ENCODE peak calls at places on chromosome 4, in nine cellular contexts. L, R, H, T, K, E, V, I and O are unnamed samples.

GRCh38 chr4:19135886-19136633 is 1114.5 kb upstream of the LCORL start:
- DNase-seq in L (no peak), R (no peak), H (peak; percentile 13), T (no peak), K (no peak), E (no peak), V (no peak), I (no peak), O (no peak)

GRCh38 chr4:110170861-110171260 is 27.6 kb downstream of the ELOVL6 start:
- DNase-seq in L (no peak), R (no peak), H (no peak), T (no peak), K (no peak), E (no peak), V (no peak), I (no peak), O (no peak)

GRCh38 chr4:39936565-39937418 is 40.9 kb downstream of the PDS5A start:
- DNase-seq in L (no peak), R (no peak), H (no peak), T (no peak), K (no peak), E (no peak), V (no peak), I (no peak), O (no peak)

GRCh38 chr4:91116861-91117260 is 989.7 kb downstream of the CCSER1 start:
- DNase-seq in L (no peak), R (no peak), H (peak; percentile 31), T (no peak), K (no peak), E (no peak), V (no peak), I (no peak), O (no peak)

GRCh38 chr4:151484396-151485102 is 75.6 kb downstream of the FHIP1A start:
- DNase-seq in L (peak; percentile 7), R (no peak), H (peak; percentile 91), T (no peak), K (peak; percentile 85), E (peak; percentile 91), V (no peak), I (peak; percentile 25), O (peak; percentile 92)

GRCh38 chr4:151541438-151542071 is 132.6 kb downstream of the FHIP1A start:
- DNase-seq in L (no peak), R (no peak), H (peak; percentile 73), T (no peak), K (peak; percentile 40), E (peak; percentile 54), V (no peak), I (no peak), O (peak; percentile 35)

GRCh38 chr4:139902328-139903217 is 237.0 kb downstream of the MGST2 start:
- DNase-seq in L (peak; percentile 3), R (no peak), H (peak; percentile 26), T (no peak), K (peak; percentile 42), E (peak; percentile 33), V (no peak), I (no peak), O (no peak)

GRCh38 chr4:159227984-159228383 is 125.1 kb downstream of the RAPGEF2 start:
- DNase-seq in L (peak; percentile 9), R (no peak), H (peak; percentile 89), T (peak; percentile 80), K (peak; percentile 78), E (peak; percentile 25), V (peak; percentile 79), I (peak; percentile 62), O (peak; percentile 29)

GRCh38 chr4:5912614-5913019 is 19.7 kb upstream of the CRMP1 start:
- DNase-seq in L (no peak), R (no peak), H (no peak), T (no peak), K (no peak), E (no peak), V (no peak), I (no peak), O (no peak)

GRCh38 chr4:17758459-17758858 is 23.0 kb downstream of the FAM184B start:
- DNase-seq in L (no peak), R (no peak), H (no peak), T (no peak), K (no peak), E (no peak), V (no peak), I (no peak), O (no peak)

GRCh38 chr4:76308548-76308947 is 2.0 kb downstream of the STBD1 start:
- DNase-seq in L (no peak), R (no peak), H (peak; percentile 24), T (peak; percentile 74), K (peak; percentile 6), E (no peak), V (no peak), I (peak; percentile 33), O (no peak)